ENCODE peak calls at places on chromosome 1, in seven cellular contexts. One of them, this sample, is unnamed.

GRCh38 chr1:52365091-52365745 is 787 bp downstream of the CC2D1B start:
- DNase-seq in GM13976: no peak
- DNase-seq in neural progenitor cell: peak
- DNase-seq in AG10803: peak
- DNase-seq in astrocyte of the cerebellum: peak
- DNase-seq in ovary: peak
- DNase-seq in AG09309: peak
- DNase-seq in this sample: peak

GRCh38 chr1:43536196-43536863 is 5.6 kb downstream of the PTPRF start:
- DNase-seq in GM13976: no peak
- DNase-seq in neural progenitor cell: no peak
- DNase-seq in AG10803: no peak
- DNase-seq in astrocyte of the cerebellum: no peak
- DNase-seq in ovary: peak
- DNase-seq in AG09309: no peak
- DNase-seq in this sample: no peak

GRCh38 chr1:25926731-25927496 is 20.7 kb upstream of the STMN1 start:
- DNase-seq in GM13976: no peak
- DNase-seq in neural progenitor cell: peak
- DNase-seq in AG10803: no peak
- DNase-seq in astrocyte of the cerebellum: no peak
- DNase-seq in ovary: no peak
- DNase-seq in AG09309: no peak
- DNase-seq in this sample: no peak

GRCh38 chr1:147762233-147763024 is 2.0 kb upstream of the GJA5 start:
- DNase-seq in GM13976: no peak
- DNase-seq in neural progenitor cell: no peak
- DNase-seq in AG10803: no peak
- DNase-seq in astrocyte of the cerebellum: no peak
- DNase-seq in ovary: no peak
- DNase-seq in AG09309: no peak
- DNase-seq in this sample: no peak

GRCh38 chr1:26094076-26094669 is 17.5 kb upstream of the PDIK1L start:
- DNase-seq in GM13976: no peak
- DNase-seq in neural progenitor cell: no peak
- DNase-seq in AG10803: no peak
- DNase-seq in astrocyte of the cerebellum: no peak
- DNase-seq in ovary: no peak
- DNase-seq in AG09309: no peak
- DNase-seq in this sample: no peak

GRCh38 chr1:83515566-83516169 is 483.3 kb downstream of the TTLL7 start:
- DNase-seq in GM13976: no peak
- DNase-seq in neural progenitor cell: no peak
- DNase-seq in AG10803: no peak
- DNase-seq in astrocyte of the cerebellum: no peak
- DNase-seq in ovary: no peak
- DNase-seq in AG09309: no peak
- DNase-seq in this sample: no peak

GRCh38 chr1:11784993-11785769 is 20.6 kb downstream of the MTHFR start:
- DNase-seq in GM13976: peak
- DNase-seq in neural progenitor cell: peak
- DNase-seq in AG10803: no peak
- DNase-seq in astrocyte of the cerebellum: no peak
- DNase-seq in ovary: peak
- DNase-seq in AG09309: no peak
- DNase-seq in this sample: peak

GRCh38 chr1:20589331-20590312 is 725 bp downstream of the CDA start:
- DNase-seq in GM13976: no peak
- DNase-seq in neural progenitor cell: peak
- DNase-seq in AG10803: peak
- DNase-seq in astrocyte of the cerebellum: no peak
- DNase-seq in ovary: peak
- DNase-seq in AG09309: no peak
- DNase-seq in this sample: peak

GRCh38 chr1:220278991-220279390 is 6.7 kb upstream of the RAB3GAP2 start:
- DNase-seq in GM13976: no peak
- DNase-seq in neural progenitor cell: no peak
- DNase-seq in AG10803: peak
- DNase-seq in astrocyte of the cerebellum: peak
- DNase-seq in ovary: no peak
- DNase-seq in AG09309: no peak
- DNase-seq in this sample: no peak

GRCh38 chr1:25206201-25206600 is 26.1 kb downstream of the SYF2 start:
- DNase-seq in GM13976: no peak
- DNase-seq in neural progenitor cell: no peak
- DNase-seq in AG10803: peak
- DNase-seq in astrocyte of the cerebellum: no peak
- DNase-seq in ovary: no peak
- DNase-seq in AG09309: no peak
- DNase-seq in this sample: no peak

GRCh38 chr1:194624833-194625232 is 1438.4 kb upstream of the B3GALT2 start:
- DNase-seq in GM13976: no peak
- DNase-seq in neural progenitor cell: peak
- DNase-seq in AG10803: no peak
- DNase-seq in astrocyte of the cerebellum: no peak
- DNase-seq in ovary: no peak
- DNase-seq in AG09309: no peak
- DNase-seq in this sample: no peak

GRCh38 chr1:158199840-158200239 is 19.1 kb downstream of the CD1D start:
- DNase-seq in GM13976: no peak
- DNase-seq in neural progenitor cell: no peak
- DNase-seq in AG10803: no peak
- DNase-seq in astrocyte of the cerebellum: no peak
- DNase-seq in ovary: no peak
- DNase-seq in AG09309: no peak
- DNase-seq in this sample: no peak

GRCh38 chr1:46205141-46205540 is 2.0 kb downstream of the LURAP1 start:
- DNase-seq in GM13976: no peak
- DNase-seq in neural progenitor cell: no peak
- DNase-seq in AG10803: no peak
- DNase-seq in astrocyte of the cerebellum: no peak
- DNase-seq in ovary: no peak
- DNase-seq in AG09309: no peak
- DNase-seq in this sample: no peak

GRCh38 chr1:204409878-204410763 is 1.5 kb downstream of the PPP1R15B start:
- DNase-seq in GM13976: no peak
- DNase-seq in neural progenitor cell: peak
- DNase-seq in AG10803: no peak
- DNase-seq in astrocyte of the cerebellum: no peak
- DNase-seq in ovary: no peak
- DNase-seq in AG09309: no peak
- DNase-seq in this sample: no peak

GRCh38 chr1:205447457-205448415 is 8.1 kb downstream of the BLACAT1 start:
- DNase-seq in GM13976: no peak
- DNase-seq in neural progenitor cell: peak
- DNase-seq in AG10803: no peak
- DNase-seq in astrocyte of the cerebellum: no peak
- DNase-seq in ovary: peak
- DNase-seq in AG09309: no peak
- DNase-seq in this sample: no peak

GRCh38 chr1:61073871-61074270 is 8.5 kb upstream of the NFIA start:
- DNase-seq in GM13976: no peak
- DNase-seq in neural progenitor cell: no peak
- DNase-seq in AG10803: no peak
- DNase-seq in astrocyte of the cerebellum: no peak
- DNase-seq in ovary: no peak
- DNase-seq in AG09309: no peak
- DNase-seq in this sample: no peak

GRCh38 chr1:232793944-232794343 is 11.3 kb upstream of the MAP10 start:
- DNase-seq in GM13976: no peak
- DNase-seq in neural progenitor cell: peak
- DNase-seq in AG10803: peak
- DNase-seq in astrocyte of the cerebellum: peak
- DNase-seq in ovary: no peak
- DNase-seq in AG09309: peak
- DNase-seq in this sample: no peak

GRCh38 chr1:119674110-119674509 is 26.0 kb upstream of the ZNF697 start:
- DNase-seq in GM13976: no peak
- DNase-seq in neural progenitor cell: peak
- DNase-seq in AG10803: peak
- DNase-seq in astrocyte of the cerebellum: no peak
- DNase-seq in ovary: no peak
- DNase-seq in AG09309: no peak
- DNase-seq in this sample: peak

GRCh38 chr1:206048582-206048981 is 4.4 kb upstream of the RHEX start:
- DNase-seq in GM13976: no peak
- DNase-seq in neural progenitor cell: peak
- DNase-seq in AG10803: no peak
- DNase-seq in astrocyte of the cerebellum: no peak
- DNase-seq in ovary: no peak
- DNase-seq in AG09309: no peak
- DNase-seq in this sample: no peak

GRCh38 chr1:226060427-226060826 is 2.1 kb upstream of the H3-3A start:
- DNase-seq in GM13976: no peak
- DNase-seq in neural progenitor cell: no peak
- DNase-seq in AG10803: no peak
- DNase-seq in astrocyte of the cerebellum: no peak
- DNase-seq in ovary: no peak
- DNase-seq in AG09309: no peak
- DNase-seq in this sample: no peak

GRCh38 chr1:226060976-226061792 is 1.3 kb upstream of the H3-3A start:
- DNase-seq in GM13976: no peak
- DNase-seq in neural progenitor cell: no peak
- DNase-seq in AG10803: no peak
- DNase-seq in astrocyte of the cerebellum: no peak
- DNase-seq in ovary: no peak
- DNase-seq in AG09309: no peak
- DNase-seq in this sample: no peak

GRCh38 chr1:226062558-226063361 is at the start of gene H3-3A:
- DNase-seq in GM13976: peak
- DNase-seq in neural progenitor cell: peak
- DNase-seq in AG10803: peak
- DNase-seq in astrocyte of the cerebellum: peak
- DNase-seq in ovary: peak
- DNase-seq in AG09309: no peak
- DNase-seq in this sample: peak

GRCh38 chr1:226061793-226062557 is 541 bp upstream of the H3-3A start:
- DNase-seq in GM13976: no peak
- DNase-seq in neural progenitor cell: peak
- DNase-seq in AG10803: peak
- DNase-seq in astrocyte of the cerebellum: no peak
- DNase-seq in ovary: peak
- DNase-seq in AG09309: no peak
- DNase-seq in this sample: peak

DNA sequence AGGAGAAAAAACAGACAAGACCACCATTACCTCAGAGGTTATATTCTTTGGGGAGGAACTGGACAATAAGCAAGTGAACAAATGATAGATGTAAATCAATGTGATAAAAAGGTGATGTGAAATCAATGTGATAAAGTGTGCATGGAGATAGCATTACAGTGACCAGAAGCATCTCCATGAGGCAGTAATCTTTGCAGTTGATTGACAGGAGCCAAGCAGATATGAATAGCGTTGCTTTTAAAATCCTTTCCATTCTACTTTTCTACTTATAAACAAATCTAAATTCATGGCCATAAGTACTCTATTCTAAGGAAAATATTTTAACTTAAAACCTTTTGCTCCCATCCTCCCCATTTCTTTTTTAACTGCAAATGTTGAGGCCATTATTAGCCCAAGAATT is 2.8 kb upstream of the H3-3A start:
- DNase-seq in GM13976: no peak
- DNase-seq in neural progenitor cell: no peak
- DNase-seq in AG10803: no peak
- DNase-seq in astrocyte of the cerebellum: no peak
- DNase-seq in ovary: no peak
- DNase-seq in AG09309: no peak
- DNase-seq in this sample: no peak
- TF ChIP-seq CTCF in GM13976: no peak
- TF ChIP-seq CTCF in neural progenitor cell: no peak
- TF ChIP-seq CTCF in AG10803: no peak
- TF ChIP-seq CTCF in astrocyte of the cerebellum: no peak
- TF ChIP-seq CTCF in ovary: no peak
- TF ChIP-seq CTCF in AG09309: no peak
- TF ChIP-seq CTCF in this sample: no peak

GRCh38 chr1:34108711-34109110 is 56.3 kb downstream of the CSMD2 start:
- DNase-seq in GM13976: no peak
- DNase-seq in neural progenitor cell: no peak
- DNase-seq in AG10803: no peak
- DNase-seq in astrocyte of the cerebellum: no peak
- DNase-seq in ovary: no peak
- DNase-seq in AG09309: no peak
- DNase-seq in this sample: no peak

GRCh38 chr1:34113362-34113761 is 51.7 kb downstream of the CSMD2 start:
- DNase-seq in GM13976: no peak
- DNase-seq in neural progenitor cell: peak
- DNase-seq in AG10803: no peak
- DNase-seq in astrocyte of the cerebellum: no peak
- DNase-seq in ovary: no peak
- DNase-seq in AG09309: no peak
- DNase-seq in this sample: no peak

GRCh38 chr1:34115233-34115632 is 49.8 kb downstream of the CSMD2 start:
- DNase-seq in GM13976: no peak
- DNase-seq in neural progenitor cell: no peak
- DNase-seq in AG10803: no peak
- DNase-seq in astrocyte of the cerebellum: no peak
- DNase-seq in ovary: no peak
- DNase-seq in AG09309: no peak
- DNase-seq in this sample: no peak

GRCh38 chr1:34108269-34108668 is 56.8 kb downstream of the CSMD2 start:
- DNase-seq in GM13976: no peak
- DNase-seq in neural progenitor cell: no peak
- DNase-seq in AG10803: no peak
- DNase-seq in astrocyte of the cerebellum: no peak
- DNase-seq in ovary: no peak
- DNase-seq in AG09309: no peak
- DNase-seq in this sample: no peak

GRCh38 chr1:34113887-34114286 is 51.1 kb downstream of the CSMD2 start:
- DNase-seq in GM13976: no peak
- DNase-seq in neural progenitor cell: peak
- DNase-seq in AG10803: peak
- DNase-seq in astrocyte of the cerebellum: peak
- DNase-seq in ovary: no peak
- DNase-seq in AG09309: no peak
- DNase-seq in this sample: peak
- TF ChIP-seq CTCF in GM13976: no peak
- TF ChIP-seq CTCF in neural progenitor cell: peak
- TF ChIP-seq CTCF in AG10803: peak
- TF ChIP-seq CTCF in astrocyte of the cerebellum: peak
- TF ChIP-seq CTCF in ovary: no peak
- TF ChIP-seq CTCF in AG09309: peak
- TF ChIP-seq CTCF in this sample: peak

GRCh38 chr1:228004331-228004871 is 2.4 kb upstream of the WNT3A start:
- DNase-seq in GM13976: peak
- DNase-seq in neural progenitor cell: peak
- DNase-seq in AG10803: peak
- DNase-seq in astrocyte of the cerebellum: no peak
- DNase-seq in ovary: peak
- DNase-seq in AG09309: no peak
- DNase-seq in this sample: no peak
- TF ChIP-seq CTCF in GM13976: peak
- TF ChIP-seq CTCF in neural progenitor cell: peak
- TF ChIP-seq CTCF in AG10803: peak
- TF ChIP-seq CTCF in astrocyte of the cerebellum: peak
- TF ChIP-seq CTCF in ovary: no peak
- TF ChIP-seq CTCF in AG09309: peak
- TF ChIP-seq CTCF in this sample: peak

DNA sequence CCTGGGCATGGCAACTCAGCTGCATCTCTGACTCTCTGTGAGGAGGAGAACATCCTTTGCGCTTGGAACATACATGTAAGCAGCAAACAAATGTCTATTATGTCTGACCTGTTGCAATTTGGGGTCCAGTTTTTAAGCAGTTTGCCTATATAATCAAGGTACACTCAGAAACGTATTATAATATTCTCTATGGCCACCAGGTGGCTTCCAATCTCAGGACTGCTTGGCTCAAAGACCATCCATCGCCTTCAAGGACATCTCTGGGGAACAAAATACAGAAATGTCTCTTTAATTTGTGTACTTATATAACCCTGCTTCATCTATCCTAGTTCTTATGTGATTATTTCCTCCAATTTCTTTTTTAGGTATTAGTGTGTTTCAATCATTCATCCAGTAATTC is 227.2 kb downstream of the OLFM3 start:
- DNase-seq in GM13976: no peak
- DNase-seq in neural progenitor cell: peak
- DNase-seq in AG10803: no peak
- DNase-seq in astrocyte of the cerebellum: no peak
- DNase-seq in ovary: no peak
- DNase-seq in AG09309: no peak
- DNase-seq in this sample: no peak
- TF ChIP-seq CTCF in GM13976: no peak
- TF ChIP-seq CTCF in neural progenitor cell: peak
- TF ChIP-seq CTCF in AG10803: no peak
- TF ChIP-seq CTCF in astrocyte of the cerebellum: peak
- TF ChIP-seq CTCF in ovary: no peak
- TF ChIP-seq CTCF in AG09309: no peak
- TF ChIP-seq CTCF in this sample: peak